ENCODE peak calls at places on chromosomes 5 and 9, in nine cellular contexts. T is IMR-90; U is body of pancreas; Q is activated T-helper 1 cell treated with anti-CD3 and anti-CD28 coated beads, Interleukin-2, amount 50 U/mL, for 16 hours; H is activated T-cell treated with anti-CD3 and anti-CD28 coated beads, Interleukin-2, amount 50 U/mL, for 72 hours; J is CD4-positive, alpha-beta T cell; L is hepatocyte; E is non-pigmented ciliary epithelial cell; K is Right ventricle myocardium inferior. B is an unnamed sample.
A peak's percentile ranks its signal among the peaks of the same experiment; 100 is the strongest.

GRCh38 chr9:125509476-125509875 is 197.5 kb downstream of the MAPKAP1 start:
- DNase-seq in T (peak; percentile 87), U (no peak), Q (no peak), H (no peak), J (no peak), L (no peak), E (no peak), K (no peak), B (peak; percentile 49)

GRCh38 chr5:170408189-170408588 is 19.0 kb upstream of the KCNMB1 start:
- DNase-seq in T (no peak), U (no peak), Q (no peak), H (no peak), J (no peak), L (no peak), E (no peak), K (no peak), B (peak; percentile 68)

GRCh38 chr5:141567513-141568117 is 51.2 kb downstream of the DIAPH1 start:
- DNase-seq in T (peak; percentile 17), U (no peak), Q (no peak), H (no peak), J (no peak), L (peak; percentile 36), E (no peak), K (no peak), B (no peak)

GRCh38 chr5:52727001-52727400 is 60.7 kb upstream of the ITGA1 start:
- DNase-seq in T (no peak), U (no peak), Q (no peak), H (no peak), J (no peak), L (no peak), E (no peak), K (no peak), B (no peak)

GRCh38 chr5:172841-173251 is 18.4 kb upstream of the LRRC14B start:
- DNase-seq in T (no peak), U (no peak), Q (no peak), H (no peak), J (no peak), L (no peak), E (no peak), K (peak; percentile 66), B (no peak)

GRCh38 chr9:27528886-27529315 is 713 bp downstream of the MOB3B start:
- DNase-seq in T (no peak), U (peak; percentile 58), Q (no peak), H (peak; percentile 57), J (peak; percentile 8), L (peak; percentile 83), E (no peak), K (peak; percentile 68), B (no peak)

GRCh38 chr5:35478856-35479682 is 138.6 kb upstream of the SPEF2 start:
- DNase-seq in T (peak; percentile 39), U (no peak), Q (no peak), H (no peak), J (no peak), L (no peak), E (no peak), K (no peak), B (no peak)

GRCh38 chr5:2175041-2175440 is 292.3 kb upstream of the IRX4 start:
- DNase-seq in T (no peak), U (no peak), Q (no peak), H (no peak), J (no peak), L (no peak), E (no peak), K (no peak), B (no peak)

GRCh38 chr5:39992617-39993203 is 567.9 kb upstream of the DAB2 start:
- DNase-seq in T (no peak), U (no peak), Q (no peak), H (no peak), J (no peak), L (no peak), E (no peak), K (no peak), B (no peak)

GRCh38 chr9:15370496-15371464 is 51.9 kb upstream of the SNAPC3 start:
- DNase-seq in T (no peak), U (no peak), Q (no peak), H (no peak), J (no peak), L (no peak), E (no peak), K (no peak), B (no peak)

GRCh38 chr9:91378695-91379127 is 17.0 kb upstream of the AUH start:
- DNase-seq in T (peak; percentile 72), U (no peak), Q (no peak), H (no peak), J (no peak), L (peak; percentile 22), E (no peak), K (no peak), B (no peak)

GRCh38 chr5:126171916-126172315 is 251.3 kb upstream of the GRAMD2B start:
- DNase-seq in T (no peak), U (no peak), Q (no peak), H (no peak), J (no peak), L (no peak), E (no peak), K (no peak), B (no peak)

GRCh38 chr9:33081128-33081851 is 4.8 kb upstream of the SMU1 start:
- DNase-seq in T (peak; percentile 88), U (peak; percentile 57), Q (no peak), H (peak; percentile 76), J (peak; percentile 66), L (peak; percentile 85), E (peak; percentile 68), K (no peak), B (peak; percentile 72)

GRCh38 chr5:13378073-13378472 is 566.4 kb downstream of the DNAH5 start:
- DNase-seq in T (peak; percentile 24), U (no peak), Q (no peak), H (no peak), J (no peak), L (no peak), E (no peak), K (no peak), B (no peak)

GRCh38 chr9:120856700-120857099 is 14.0 kb upstream of the PSMD5 start:
- DNase-seq in T (no peak), U (peak; percentile 79), Q (no peak), H (no peak), J (no peak), L (no peak), E (no peak), K (no peak), B (no peak)

GRCh38 chr9:69532359-69532758 is 139.8 kb downstream of the APBA1 start:
- DNase-seq in T (peak; percentile 35), U (no peak), Q (no peak), H (no peak), J (no peak), L (no peak), E (no peak), K (no peak), B (no peak)

GRCh38 chr5:67619235-67619634 is 422.6 kb upstream of the CD180 start:
- DNase-seq in T (no peak), U (no peak), Q (no peak), H (no peak), J (no peak), L (no peak), E (no peak), K (no peak), B (no peak)

GRCh38 chr9:21813575-21814473 is 11.4 kb downstream of the MTAP start:
- DNase-seq in T (peak; percentile 86), U (peak; percentile 67), Q (no peak), H (peak; percentile 51), J (peak; percentile 53), L (peak; percentile 91), E (no peak), K (peak; percentile 72), B (no peak)

B was measured in D721Med.